ENCODE peak calls at places on chromosomes 6 and 20, in four cellular contexts. N, T, H and I are unnamed samples.

GRCh38 chr6:43088654-43089056 is 12.5 kb downstream of the PTK7 start:
- DNase-seq in N (peak; percentile 36), T (no peak), H (no peak), I (no peak)

GRCh38 chr6:7809346-7809745 is 83.4 kb downstream of the BMP6 start:
- DNase-seq in N (no peak), T (no peak), H (no peak), I (no peak)

GRCh38 chr20:44418069-44418905 is 57.4 kb upstream of the TTPAL start:
- DNase-seq in N (no peak), T (no peak), H (no peak), I (no peak)

GRCh38 chr20:41357424-41358163 is 9.0 kb downstream of the EMILIN3 start:
- DNase-seq in N (no peak), T (no peak), H (no peak), I (no peak)

GRCh38 chr6:166494757-166495486 is 91.6 kb downstream of the RAMACL start:
- DNase-seq in N (no peak), T (no peak), H (no peak), I (no peak)

GRCh38 chr6:52498538-52499017 is 78.3 kb downstream of the TRAM2 start:
- DNase-seq in N (no peak), T (no peak), H (peak; percentile 74), I (no peak)

GRCh38 chr20:1415667-1416468 is 23.0 kb upstream of the FKBP1A start:
- DNase-seq in N (no peak), T (peak; percentile 80), H (no peak), I (no peak)

GRCh38 chr6:158500016-158500735 is 59.7 kb upstream of the TMEM181 start:
- DNase-seq in N (no peak), T (no peak), H (no peak), I (no peak)

GRCh38 chr6:54935739-54936138 is 89.2 kb downstream of the FAM83B start:
- DNase-seq in N (peak; percentile 13), T (no peak), H (no peak), I (no peak)

GRCh38 chr6:33419580-33420492 is at the start of gene SYNGAP1:
- DNase-seq in N (peak; percentile 76), T (no peak), H (no peak), I (no peak)
- TF ChIP-seq POLR2AphosphoS5 in N (peak; percentile 34), T (no peak), H (no peak), I (no peak)

DNA sequence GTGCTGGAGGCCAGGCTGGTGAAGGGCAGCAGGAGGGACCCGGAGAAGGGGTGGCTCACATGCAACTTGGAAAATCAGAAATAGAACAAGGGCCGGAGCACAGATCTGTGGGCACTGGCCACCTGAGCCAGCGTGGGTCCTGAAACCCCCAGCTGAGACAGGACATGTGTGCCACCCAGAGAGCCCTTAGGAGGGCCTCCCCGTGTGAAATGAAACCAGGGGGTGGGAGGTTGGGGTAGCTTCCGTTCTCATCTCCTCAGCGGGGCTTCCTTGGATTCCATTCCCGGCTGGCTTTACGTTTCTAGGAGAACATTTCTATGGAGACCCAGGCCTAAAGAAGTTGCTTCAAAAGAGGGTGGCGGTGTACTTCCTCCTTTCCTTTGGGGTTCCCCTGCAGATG is 5.7 kb downstream of the FOXP4 start:
- DNase-seq in N (no peak), T (no peak), H (no peak), I (no peak)
- TF ChIP-seq EZH2 in N (no peak), T (no peak), H (no peak), I (no peak)

GRCh38 chr6:151389640-151390275 is 1.6 kb downstream of the ZBTB2 start:
- DNase-seq in N (peak; percentile 58), T (peak; percentile 74), H (no peak), I (peak; percentile 72)

GRCh38 chr6:151388997-151389639 is 2.2 kb downstream of the ZBTB2 start:
- DNase-seq in N (no peak), T (no peak), H (no peak), I (no peak)

GRCh38 chr6:151391471-151392428 is at the start of gene ZBTB2:
- DNase-seq in N (peak; percentile 87), T (peak; percentile 71), H (no peak), I (peak; percentile 40)

GRCh38 chr6:151391021-151391470 is 313 bp downstream of the ZBTB2 start:
- DNase-seq in N (peak; percentile 77), T (peak; percentile 62), H (no peak), I (no peak)

DNA sequence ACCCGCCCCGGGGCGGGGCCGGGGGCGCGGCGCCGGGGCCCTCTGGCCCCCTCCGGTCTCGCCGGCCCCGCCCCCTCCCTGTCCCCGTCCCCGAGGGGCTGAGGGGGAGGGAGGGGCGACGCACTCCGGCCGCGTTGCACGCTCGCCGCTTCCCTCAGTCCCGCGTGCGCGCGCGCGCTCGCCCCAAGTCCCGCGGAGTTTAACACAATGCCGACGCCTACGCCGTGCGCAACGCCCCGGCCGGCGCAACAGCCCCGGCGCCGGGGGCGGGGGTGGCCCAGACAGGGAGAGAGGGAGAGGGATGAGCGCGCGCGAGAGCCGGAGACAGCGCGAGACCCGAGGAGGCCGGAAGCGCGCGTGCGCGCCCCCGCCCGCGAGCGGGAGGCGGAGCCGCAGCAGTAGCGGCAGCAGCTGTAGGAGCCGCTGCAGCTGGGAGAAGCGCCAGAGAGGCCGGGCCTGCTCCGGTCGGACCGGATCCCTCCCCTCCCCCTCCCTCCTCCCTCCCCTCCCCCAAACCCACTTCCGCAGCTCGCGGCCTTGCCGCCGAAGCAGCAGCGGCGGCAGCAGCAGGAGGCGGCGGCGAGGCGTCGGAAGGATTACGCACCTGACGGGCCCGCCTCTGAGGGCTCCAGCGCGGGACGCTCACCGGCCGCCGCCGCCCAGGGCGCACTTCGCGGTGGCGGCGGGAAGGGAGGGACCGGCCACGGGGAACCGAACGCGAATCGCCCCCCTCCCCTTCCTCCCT is 911 bp downstream of the ZBTB2 start:
- DNase-seq in N (peak; percentile 98), T (peak; percentile 99), H (peak; percentile 94), I (peak; percentile 87)
- TF ChIP-seq POLR2AphosphoS5 in N (peak; percentile 50), T (peak; percentile 76), H (peak; percentile 83), I (peak; percentile 52)

DNA sequence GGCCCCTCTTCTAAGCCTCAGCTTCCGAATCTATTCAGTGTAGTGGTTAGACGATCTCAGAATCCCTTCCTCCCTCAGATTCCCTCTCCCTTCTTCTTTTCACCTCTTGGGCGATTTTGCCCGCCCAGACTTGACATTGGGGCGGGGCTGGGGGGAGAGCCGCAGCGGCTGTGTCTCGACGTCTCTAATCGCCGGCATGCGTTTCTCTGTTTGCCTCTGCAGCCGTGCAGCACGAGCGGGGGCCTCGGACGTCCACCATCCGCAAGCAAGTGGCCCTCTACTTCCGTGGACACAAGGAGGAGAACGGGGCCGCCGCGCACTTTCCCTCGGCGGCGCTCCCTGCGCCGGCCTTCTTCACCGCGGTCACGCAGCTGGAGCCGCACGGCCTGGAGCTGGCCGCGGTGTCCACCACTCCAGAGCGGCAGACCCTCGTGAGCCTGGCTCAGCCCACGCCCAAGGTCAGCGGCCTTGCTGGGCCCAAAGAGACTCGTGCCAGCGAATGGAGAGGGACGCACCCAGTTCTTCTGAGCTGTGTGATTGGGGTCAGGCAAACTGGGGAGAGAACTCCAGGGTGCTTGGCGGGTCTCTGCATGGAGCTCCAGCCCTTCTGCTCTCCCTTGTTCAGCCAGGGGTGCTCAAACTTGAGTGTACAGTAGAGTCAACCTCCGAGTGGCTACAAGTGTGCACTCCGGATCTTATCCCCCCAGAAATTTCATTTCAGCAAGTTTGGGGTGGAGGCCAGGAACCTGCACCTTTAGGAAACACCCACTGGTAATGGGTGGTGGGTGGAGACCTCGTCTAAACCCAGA is 10.7 kb downstream of the NR2E1 start:
- DNase-seq in N (peak; percentile 59), T (no peak), H (no peak), I (no peak)
- TF ChIP-seq EZH2 in N (peak; percentile 66), T (peak; percentile 98), H (no peak), I (no peak)

DNA sequence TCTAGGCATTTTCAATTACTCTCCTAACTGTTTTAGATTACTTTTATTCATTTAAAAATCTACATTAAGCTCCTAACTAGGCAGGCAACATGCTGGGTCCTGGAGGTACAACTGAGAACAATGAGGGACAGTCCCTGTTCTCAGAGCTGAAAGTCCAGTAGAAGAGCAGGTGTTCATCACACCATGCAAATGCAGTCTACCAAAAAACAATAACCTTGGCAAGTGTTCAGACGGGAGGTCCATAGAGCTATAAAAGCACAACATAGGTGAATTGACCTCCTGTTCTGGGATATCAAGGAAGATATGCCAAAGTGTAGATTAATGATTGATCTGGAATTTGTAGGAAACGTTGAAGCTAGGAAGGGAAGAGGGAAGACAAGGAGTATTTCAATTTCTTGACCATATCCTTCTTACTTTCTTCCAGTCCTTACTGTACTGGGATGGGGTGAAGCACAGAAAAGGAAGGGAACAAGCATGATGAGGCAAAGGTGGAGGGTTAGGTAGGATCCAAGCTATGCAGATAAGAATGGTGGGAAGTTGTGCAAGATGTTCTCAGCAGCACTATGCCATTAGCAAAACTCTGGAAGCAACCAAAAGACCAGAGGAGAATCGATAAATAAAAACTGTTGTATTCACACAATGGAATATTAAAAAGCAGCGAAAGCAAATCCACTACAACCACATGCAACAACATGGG is 485.7 kb upstream of the JARID2 start:
- DNase-seq in N (no peak), T (no peak), H (no peak), I (no peak)
- TF ChIP-seq POLR2AphosphoS5 in N (no peak), T (no peak), H (no peak), I (no peak)

GRCh38 chr6:170017603-170018274 is 266.3 kb downstream of the ERMARD start:
- DNase-seq in N (no peak), T (no peak), H (no peak), I (no peak)

GRCh38 chr6:170020041-170020583 is 268.7 kb downstream of the ERMARD start:
- DNase-seq in N (no peak), T (no peak), H (no peak), I (no peak)

GRCh38 chr6:170018422-170019258 is 267.2 kb downstream of the ERMARD start:
- DNase-seq in N (no peak), T (no peak), H (no peak), I (no peak)

GRCh38 chr6:170021579-170021978 is 269.3 kb downstream of the DLL1 start:
- DNase-seq in N (no peak), T (no peak), H (no peak), I (no peak)

GRCh38 chr6:170019259-170020040 is 268.0 kb downstream of the ERMARD start:
- DNase-seq in N (no peak), T (no peak), H (no peak), I (no peak)
- TF ChIP-seq EZH2 in N (no peak), T (no peak), H (no peak), I (no peak)

GRCh38 chr6:105458061-105458460 is 55.2 kb upstream of the PREP start:
- DNase-seq in N (no peak), T (no peak), H (no peak), I (no peak)

GRCh38 chr6:105459884-105460283 is 57.0 kb upstream of the PREP start:
- DNase-seq in N (no peak), T (peak; percentile 89), H (peak; percentile 46), I (no peak)

GRCh38 chr6:105458552-105458951 is 55.7 kb upstream of the PREP start:
- DNase-seq in N (no peak), T (peak; percentile 13), H (peak; percentile 64), I (no peak)

GRCh38 chr6:105460860-105461259 is 58.0 kb upstream of the PREP start:
- DNase-seq in N (no peak), T (no peak), H (no peak), I (no peak)

DNA sequence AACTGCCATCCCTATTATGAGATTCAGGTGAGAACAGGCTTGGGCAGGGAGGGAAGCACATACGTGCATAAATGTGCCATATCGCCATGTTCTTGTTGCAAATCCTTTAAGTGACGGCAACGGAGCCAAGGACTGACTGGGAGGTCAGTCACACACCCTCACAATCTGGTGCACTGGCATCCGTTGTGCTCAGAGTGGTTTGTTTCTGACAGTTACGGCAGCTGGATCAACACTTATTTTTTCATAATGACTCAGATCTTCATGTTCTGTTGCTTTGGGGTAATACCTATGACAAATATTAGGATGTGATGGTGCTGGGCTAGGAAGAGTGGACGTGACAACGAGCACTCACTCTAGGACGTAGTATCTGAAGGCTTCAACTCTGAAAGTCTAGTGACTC is 56.2 kb upstream of the PREP start:
- DNase-seq in N (no peak), T (peak; percentile 22), H (peak; percentile 98), I (no peak)
- TF ChIP-seq POLR2AphosphoS5 in N (no peak), T (no peak), H (peak; percentile 91), I (no peak)